ENCODE peak calls at places on chromosomes 4 and X, in nine cellular contexts. One of them, this sample, is unnamed.

GRCh38 chrX:46294234-46294633 is 251.0 kb downstream of the ZNF674 start:
- DNase-seq in HCT116: no peak
- DNase-seq in lung: no peak
- DNase-seq in endothelial cell of umbilical vein: no peak
- DNase-seq in left ventricle myocardium inferior: no peak
- DNase-seq in fibroblast of lung: peak; percentile 82
- DNase-seq in ascending aorta: no peak
- DNase-seq in psoas muscle: no peak
- DNase-seq in small intestine: no peak
- DNase-seq in this sample: no peak

GRCh38 chr4:170374770-170375169 is 285.0 kb upstream of the AADAT start:
- DNase-seq in HCT116: peak; percentile 40
- DNase-seq in lung: no peak
- DNase-seq in endothelial cell of umbilical vein: no peak
- DNase-seq in left ventricle myocardium inferior: no peak
- DNase-seq in fibroblast of lung: no peak
- DNase-seq in ascending aorta: no peak
- DNase-seq in psoas muscle: no peak
- DNase-seq in small intestine: peak; percentile 52
- DNase-seq in this sample: no peak

GRCh38 chr4:176193898-176194297 is 1.5 kb downstream of the SPATA4 start:
- DNase-seq in HCT116: peak; percentile 29
- DNase-seq in lung: no peak
- DNase-seq in endothelial cell of umbilical vein: peak; percentile 43
- DNase-seq in left ventricle myocardium inferior: no peak
- DNase-seq in fibroblast of lung: peak; percentile 86
- DNase-seq in ascending aorta: no peak
- DNase-seq in psoas muscle: no peak
- DNase-seq in small intestine: peak; percentile 24
- DNase-seq in this sample: no peak

GRCh38 chr4:7390366-7390765 is 44.4 kb downstream of the PSAPL1 start:
- DNase-seq in HCT116: no peak
- DNase-seq in lung: no peak
- DNase-seq in endothelial cell of umbilical vein: no peak
- DNase-seq in left ventricle myocardium inferior: no peak
- DNase-seq in fibroblast of lung: no peak
- DNase-seq in ascending aorta: peak; percentile 56
- DNase-seq in psoas muscle: no peak
- DNase-seq in small intestine: no peak
- DNase-seq in this sample: no peak

GRCh38 chr4:78254893-78255292 is 197.8 kb downstream of the FRAS1 start:
- DNase-seq in HCT116: no peak
- DNase-seq in lung: no peak
- DNase-seq in endothelial cell of umbilical vein: no peak
- DNase-seq in left ventricle myocardium inferior: no peak
- DNase-seq in fibroblast of lung: no peak
- DNase-seq in ascending aorta: no peak
- DNase-seq in psoas muscle: no peak
- DNase-seq in small intestine: no peak
- DNase-seq in this sample: no peak

GRCh38 chrX:13180807-13181206 is 136.4 kb upstream of the FAM9C start:
- DNase-seq in HCT116: no peak
- DNase-seq in lung: no peak
- DNase-seq in endothelial cell of umbilical vein: no peak
- DNase-seq in left ventricle myocardium inferior: no peak
- DNase-seq in fibroblast of lung: peak; percentile 79
- DNase-seq in ascending aorta: no peak
- DNase-seq in psoas muscle: no peak
- DNase-seq in small intestine: no peak
- DNase-seq in this sample: no peak

GRCh38 chr4:168710353-168710946 is 213.6 kb downstream of the PALLD start:
- DNase-seq in HCT116: peak; percentile 29
- DNase-seq in lung: no peak
- DNase-seq in endothelial cell of umbilical vein: peak; percentile 82
- DNase-seq in left ventricle myocardium inferior: no peak
- DNase-seq in fibroblast of lung: peak; percentile 72
- DNase-seq in ascending aorta: peak; percentile 81
- DNase-seq in psoas muscle: no peak
- DNase-seq in small intestine: peak; percentile 59
- DNase-seq in this sample: no peak

GRCh38 chr4:23782778-23783455 is 106.9 kb downstream of the PPARGC1A start:
- DNase-seq in HCT116: no peak
- DNase-seq in lung: no peak
- DNase-seq in endothelial cell of umbilical vein: no peak
- DNase-seq in left ventricle myocardium inferior: no peak
- DNase-seq in fibroblast of lung: peak; percentile 20
- DNase-seq in ascending aorta: no peak
- DNase-seq in psoas muscle: no peak
- DNase-seq in small intestine: peak; percentile 87
- DNase-seq in this sample: no peak

GRCh38 chrX:68829594-68830485 is 1.0 kb downstream of the EFNB1 start:
- DNase-seq in HCT116: no peak
- DNase-seq in lung: peak; percentile 29
- DNase-seq in endothelial cell of umbilical vein: peak; percentile 36
- DNase-seq in left ventricle myocardium inferior: peak; percentile 26
- DNase-seq in fibroblast of lung: peak; percentile 48
- DNase-seq in ascending aorta: peak; percentile 63
- DNase-seq in psoas muscle: peak; percentile 35
- DNase-seq in small intestine: peak; percentile 33
- DNase-seq in this sample: no peak

GRCh38 chr4:101178731-101179130 is 168.6 kb downstream of the PPP3CA start:
- DNase-seq in HCT116: no peak
- DNase-seq in lung: no peak
- DNase-seq in endothelial cell of umbilical vein: no peak
- DNase-seq in left ventricle myocardium inferior: no peak
- DNase-seq in fibroblast of lung: peak; percentile 82
- DNase-seq in ascending aorta: no peak
- DNase-seq in psoas muscle: no peak
- DNase-seq in small intestine: no peak
- DNase-seq in this sample: no peak

GRCh38 chr4:35541888-35542213 is 702.5 kb downstream of the ARAP2 start:
- DNase-seq in HCT116: no peak
- DNase-seq in lung: no peak
- DNase-seq in endothelial cell of umbilical vein: no peak
- DNase-seq in left ventricle myocardium inferior: no peak
- DNase-seq in fibroblast of lung: no peak
- DNase-seq in ascending aorta: no peak
- DNase-seq in psoas muscle: no peak
- DNase-seq in small intestine: no peak
- DNase-seq in this sample: no peak

GRCh38 chrX:74535211-74535621 is 79.2 kb downstream of the RLIM start:
- DNase-seq in HCT116: peak; percentile 21
- DNase-seq in lung: no peak
- DNase-seq in endothelial cell of umbilical vein: no peak
- DNase-seq in left ventricle myocardium inferior: no peak
- DNase-seq in fibroblast of lung: peak; percentile 63
- DNase-seq in ascending aorta: no peak
- DNase-seq in psoas muscle: no peak
- DNase-seq in small intestine: peak; percentile 53
- DNase-seq in this sample: no peak

GRCh38 chr4:176052744-176053143 is 12.9 kb upstream of the WDR17 start:
- DNase-seq in HCT116: no peak
- DNase-seq in lung: no peak
- DNase-seq in endothelial cell of umbilical vein: no peak
- DNase-seq in left ventricle myocardium inferior: no peak
- DNase-seq in fibroblast of lung: no peak
- DNase-seq in ascending aorta: no peak
- DNase-seq in psoas muscle: no peak
- DNase-seq in small intestine: no peak
- DNase-seq in this sample: no peak

GRCh38 chr4:2763511-2763967 is 7.4 kb upstream of the TNIP2 start:
- DNase-seq in HCT116: no peak
- DNase-seq in lung: no peak
- DNase-seq in endothelial cell of umbilical vein: no peak
- DNase-seq in left ventricle myocardium inferior: no peak
- DNase-seq in fibroblast of lung: no peak
- DNase-seq in ascending aorta: no peak
- DNase-seq in psoas muscle: peak; percentile 55
- DNase-seq in small intestine: no peak
- DNase-seq in this sample: no peak
- H3K4me3 ChIP-seq in HCT116: no peak overlapping the region
- H3K4me3 ChIP-seq in lung: no peak overlapping the region
- H3K4me3 ChIP-seq in endothelial cell of umbilical vein: peak overlapping the region; percentile 36
- H3K4me3 ChIP-seq in left ventricle myocardium inferior: peak overlapping the region; percentile 67
- H3K4me3 ChIP-seq in fibroblast of lung: peak overlapping the region; percentile 44
- H3K4me3 ChIP-seq in ascending aorta: peak overlapping the region; percentile 64
- H3K4me3 ChIP-seq in psoas muscle: peak overlapping the region; percentile 65
- H3K4me3 ChIP-seq in small intestine: peak overlapping the region; percentile 16
- H3K4me3 ChIP-seq in this sample: peak overlapping the region; percentile 86

GRCh38 chrX:129738466-129739308 is at the start of gene XPNPEP2:
- DNase-seq in HCT116: no peak
- DNase-seq in lung: no peak
- DNase-seq in endothelial cell of umbilical vein: no peak
- DNase-seq in left ventricle myocardium inferior: peak; percentile 31
- DNase-seq in fibroblast of lung: no peak
- DNase-seq in ascending aorta: no peak
- DNase-seq in psoas muscle: no peak
- DNase-seq in small intestine: peak; percentile 75
- DNase-seq in this sample: no peak

GRCh38 chrX:129733335-129733734 is 5.4 kb upstream of the XPNPEP2 start:
- DNase-seq in HCT116: no peak
- DNase-seq in lung: no peak
- DNase-seq in endothelial cell of umbilical vein: no peak
- DNase-seq in left ventricle myocardium inferior: no peak
- DNase-seq in fibroblast of lung: no peak
- DNase-seq in ascending aorta: peak; percentile 52
- DNase-seq in psoas muscle: no peak
- DNase-seq in small intestine: no peak
- DNase-seq in this sample: no peak

GRCh38 chrX:129737921-129738320 is 858 bp upstream of the XPNPEP2 start:
- DNase-seq in HCT116: no peak
- DNase-seq in lung: no peak
- DNase-seq in endothelial cell of umbilical vein: no peak
- DNase-seq in left ventricle myocardium inferior: no peak
- DNase-seq in fibroblast of lung: peak; percentile 54
- DNase-seq in ascending aorta: no peak
- DNase-seq in psoas muscle: no peak
- DNase-seq in small intestine: peak; percentile 59
- DNase-seq in this sample: no peak

GRCh38 chrX:129739591-129739990 is 812 bp downstream of the XPNPEP2 start:
- DNase-seq in HCT116: no peak
- DNase-seq in lung: no peak
- DNase-seq in endothelial cell of umbilical vein: no peak
- DNase-seq in left ventricle myocardium inferior: no peak
- DNase-seq in fibroblast of lung: no peak
- DNase-seq in ascending aorta: no peak
- DNase-seq in psoas muscle: no peak
- DNase-seq in small intestine: peak; percentile 62
- DNase-seq in this sample: no peak

GRCh38 chrX:129736491-129736890 is 2.3 kb upstream of the XPNPEP2 start:
- DNase-seq in HCT116: no peak
- DNase-seq in lung: no peak
- DNase-seq in endothelial cell of umbilical vein: no peak
- DNase-seq in left ventricle myocardium inferior: no peak
- DNase-seq in fibroblast of lung: no peak
- DNase-seq in ascending aorta: no peak
- DNase-seq in psoas muscle: no peak
- DNase-seq in small intestine: peak; percentile 86
- DNase-seq in this sample: no peak
- H3K4me3 ChIP-seq in HCT116: no peak overlapping the region
- H3K4me3 ChIP-seq in lung: no peak overlapping the region
- H3K4me3 ChIP-seq in endothelial cell of umbilical vein: no peak overlapping the region
- H3K4me3 ChIP-seq in left ventricle myocardium inferior: no peak overlapping the region
- H3K4me3 ChIP-seq in fibroblast of lung: no peak overlapping the region
- H3K4me3 ChIP-seq in ascending aorta: no peak overlapping the region
- H3K4me3 ChIP-seq in psoas muscle: no peak overlapping the region
- H3K4me3 ChIP-seq in small intestine: no peak overlapping the region
- H3K4me3 ChIP-seq in this sample: no peak overlapping the region

GRCh38 chr4:28784188-28784587 is 1923.5 kb downstream of the STIM2 start:
- DNase-seq in HCT116: no peak
- DNase-seq in lung: no peak
- DNase-seq in endothelial cell of umbilical vein: no peak
- DNase-seq in left ventricle myocardium inferior: no peak
- DNase-seq in fibroblast of lung: no peak
- DNase-seq in ascending aorta: no peak
- DNase-seq in psoas muscle: no peak
- DNase-seq in small intestine: no peak
- DNase-seq in this sample: no peak

GRCh38 chr4:28792917-28793597 is 1927.1 kb upstream of the PCDH7 start:
- DNase-seq in HCT116: no peak
- DNase-seq in lung: no peak
- DNase-seq in endothelial cell of umbilical vein: no peak
- DNase-seq in left ventricle myocardium inferior: peak; percentile 48
- DNase-seq in fibroblast of lung: no peak
- DNase-seq in ascending aorta: no peak
- DNase-seq in psoas muscle: no peak
- DNase-seq in small intestine: no peak
- DNase-seq in this sample: no peak

GRCh38 chr4:28788929-28789490 is 1928.4 kb downstream of the STIM2 start:
- DNase-seq in HCT116: no peak
- DNase-seq in lung: no peak
- DNase-seq in endothelial cell of umbilical vein: no peak
- DNase-seq in left ventricle myocardium inferior: no peak
- DNase-seq in fibroblast of lung: no peak
- DNase-seq in ascending aorta: no peak
- DNase-seq in psoas muscle: no peak
- DNase-seq in small intestine: no peak
- DNase-seq in this sample: no peak

DNA sequence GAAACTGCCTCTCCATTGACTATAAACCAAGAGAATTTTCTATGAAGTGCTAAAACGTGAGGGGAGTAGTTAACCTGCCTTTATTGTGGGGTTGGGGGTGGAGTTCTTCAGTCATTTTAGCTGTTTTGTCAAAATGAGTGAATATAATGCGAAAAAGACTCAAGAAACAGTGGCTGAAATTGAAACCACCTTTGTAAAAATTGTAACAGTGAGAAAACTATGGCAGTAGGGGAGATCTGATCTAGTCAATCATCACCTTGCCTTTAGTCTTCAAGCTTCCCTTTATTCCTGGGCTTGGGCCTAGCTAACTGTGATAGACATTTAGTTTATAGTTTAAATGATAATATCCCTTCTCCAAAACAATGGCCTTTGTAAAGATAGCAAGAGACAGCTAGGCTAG is 1927.3 kb downstream of the STIM2 start:
- DNase-seq in HCT116: no peak
- DNase-seq in lung: no peak
- DNase-seq in endothelial cell of umbilical vein: no peak
- DNase-seq in left ventricle myocardium inferior: no peak
- DNase-seq in fibroblast of lung: no peak
- DNase-seq in ascending aorta: no peak
- DNase-seq in psoas muscle: no peak
- DNase-seq in small intestine: no peak
- DNase-seq in this sample: no peak
- H3K4me3 ChIP-seq in HCT116: no peak overlapping the region
- H3K4me3 ChIP-seq in lung: no peak overlapping the region
- H3K4me3 ChIP-seq in endothelial cell of umbilical vein: no peak overlapping the region
- H3K4me3 ChIP-seq in left ventricle myocardium inferior: no peak overlapping the region
- H3K4me3 ChIP-seq in fibroblast of lung: no peak overlapping the region
- H3K4me3 ChIP-seq in ascending aorta: no peak overlapping the region
- H3K4me3 ChIP-seq in psoas muscle: no peak overlapping the region
- H3K4me3 ChIP-seq in small intestine: no peak overlapping the region
- H3K4me3 ChIP-seq in this sample: no peak overlapping the region

GRCh38 chr4:186248643-186249042 is 17.3 kb upstream of the F11 start:
- DNase-seq in HCT116: no peak
- DNase-seq in lung: no peak
- DNase-seq in endothelial cell of umbilical vein: no peak
- DNase-seq in left ventricle myocardium inferior: no peak
- DNase-seq in fibroblast of lung: no peak
- DNase-seq in ascending aorta: no peak
- DNase-seq in psoas muscle: no peak
- DNase-seq in small intestine: no peak
- DNase-seq in this sample: no peak
- H3K4me3 ChIP-seq in HCT116: no peak overlapping the region
- H3K4me3 ChIP-seq in lung: no peak overlapping the region
- H3K4me3 ChIP-seq in endothelial cell of umbilical vein: no peak overlapping the region
- H3K4me3 ChIP-seq in left ventricle myocardium inferior: no peak overlapping the region
- H3K4me3 ChIP-seq in fibroblast of lung: no peak overlapping the region
- H3K4me3 ChIP-seq in ascending aorta: no peak overlapping the region
- H3K4me3 ChIP-seq in psoas muscle: no peak overlapping the region
- H3K4me3 ChIP-seq in small intestine: no peak overlapping the region
- H3K4me3 ChIP-seq in this sample: no peak overlapping the region